ENCODE peak calls at places on chromosomes 3 and 15, in seven cellular contexts. Z is HL-60; J is left ventricle myocardium inferior; O is CD8-positive, alpha-beta memory T cell; T is heart left ventricle; Q is pancreas; L is cardiac muscle cell. F is an unnamed sample. For H3K27me3, the result is how much of the 10 kb centered on the place peaks cover.

GRCh38 chr15:27817258-27817657 is 281.9 kb downstream of the OCA2 start:
- DNase-seq in Z (no peak), J (no peak), O (no peak), T (no peak), Q (no peak), L (no peak), F (no peak)

GRCh38 chr15:88388702-88389101 is 78.5 kb downstream of the MRPL46 start:
- DNase-seq in Z (no peak), J (no peak), O (no peak), T (no peak), Q (no peak), L (no peak), F (no peak)

GRCh38 chr3:126654571-126655393 is at the start of gene TXNRD3:
- DNase-seq in Z (no peak), J (peak), O (peak), T (peak), Q (peak), L (peak), F (peak)

GRCh38 chr15:90086868-90087268 is 15.4 kb downstream of the IDH2 start:
- DNase-seq in Z (no peak), J (no peak), O (no peak), T (no peak), Q (no peak), L (no peak), F (no peak)

GRCh38 chr15:100918690-100919480 is at the start of gene LRRK1:
- DNase-seq in Z (no peak), J (peak), O (peak), T (peak), Q (peak), L (peak), F (peak)

GRCh38 chr3:53375019-53375418 is 27.7 kb upstream of the DCP1A start:
- DNase-seq in Z (peak), J (peak), O (no peak), T (peak), Q (peak), L (peak), F (peak)

GRCh38 chr3:193997228-193998192 is 138.4 kb upstream of the HES1 start:
- DNase-seq in Z (no peak), J (peak), O (no peak), T (peak), Q (no peak), L (peak), F (peak)

GRCh38 chr3:50268703-50269451 is at the start of gene SEMA3B:
- DNase-seq in Z (no peak), J (peak), O (no peak), T (peak), Q (peak), L (no peak), F (peak)

GRCh38 chr3:125602752-125603649 is 7.7 kb upstream of the OSBPL11 start:
- DNase-seq in Z (no peak), J (no peak), O (no peak), T (no peak), Q (no peak), L (peak), F (no peak)

GRCh38 chr3:78606756-78607155 is 1161.0 kb downstream of the ROBO1 start:
- DNase-seq in Z (no peak), J (no peak), O (no peak), T (no peak), Q (no peak), L (no peak), F (no peak)

GRCh38 chr3:190877925-190878324 is 15.4 kb upstream of the GMNC start:
- DNase-seq in Z (no peak), J (no peak), O (no peak), T (no peak), Q (no peak), L (no peak), F (no peak)

GRCh38 chr3:33826688-33827087 is 28.3 kb downstream of the PDCD6IP start:
- DNase-seq in Z (no peak), J (no peak), O (no peak), T (no peak), Q (no peak), L (no peak), F (no peak)

GRCh38 chr15:64842986-64843561 is 1.4 kb downstream of the PLEKHO2 start:
- DNase-seq in Z (peak), J (peak), O (no peak), T (peak), Q (no peak), L (no peak), F (no peak)

GRCh38 chr3:194738254-194739093 is 52.8 kb downstream of the FAM43A start:
- DNase-seq in Z (no peak), J (peak), O (no peak), T (peak), Q (peak), L (no peak), F (no peak)

GRCh38 chr15:24746094-24746493 is 70.5 kb downstream of the NPAP1 start:
- DNase-seq in Z (no peak), J (no peak), O (no peak), T (no peak), Q (no peak), L (no peak), F (no peak)

GRCh38 chr3:108124337-108125150 is 33.7 kb upstream of the CD47 start:
- DNase-seq in Z (peak), J (no peak), O (peak), T (no peak), Q (no peak), L (no peak), F (peak)

GRCh38 chr15:25469377-25469776 is 30.6 kb upstream of the UBE3A start:
- DNase-seq in Z (no peak), J (no peak), O (no peak), T (peak), Q (no peak), L (no peak), F (no peak)

GRCh38 chr3:117719316-117719926 is 1009.8 kb downstream of the TUSC7 start:
- DNase-seq in Z (no peak), J (no peak), O (no peak), T (no peak), Q (no peak), L (peak), F (peak)

GRCh38 chr3:112167758-112168157 is 34.7 kb upstream of the GCSAM start:
- DNase-seq in Z (no peak), J (no peak), O (no peak), T (no peak), Q (no peak), L (no peak), F (no peak)

GRCh38 chr3:116112686-116113085 is 332.6 kb downstream of the LSAMP start:
- DNase-seq in Z (no peak), J (no peak), O (no peak), T (no peak), Q (no peak), L (no peak), F (no peak)

DNA sequence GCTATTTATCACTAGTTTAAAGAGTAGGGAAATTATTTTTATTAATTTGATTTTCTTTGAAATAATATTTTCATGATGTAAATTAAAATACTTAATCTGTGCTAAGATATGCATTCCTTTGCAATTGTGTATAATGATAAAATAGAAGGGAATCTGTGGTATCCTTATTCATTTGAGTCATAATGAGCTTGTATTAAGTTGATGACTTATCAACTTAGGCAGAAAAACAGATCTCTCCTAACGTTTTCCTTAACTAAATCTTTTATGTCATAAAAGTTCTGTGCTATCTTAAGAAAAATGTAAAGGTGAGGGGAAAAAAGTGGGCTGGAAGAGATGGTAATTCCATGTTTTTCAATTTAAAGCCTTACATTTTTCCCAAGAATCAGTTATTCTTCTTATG is 1.9 kb downstream of the FGF7 start:
- DNase-seq in Z (no peak), J (no peak), O (no peak), T (no peak), Q (no peak), L (no peak), F (no peak)
- H3K4me3 ChIP-seq in Z (no peak), J (peak), O (no peak), T (peak), Q (no peak), L (peak), F (no peak)

DNA sequence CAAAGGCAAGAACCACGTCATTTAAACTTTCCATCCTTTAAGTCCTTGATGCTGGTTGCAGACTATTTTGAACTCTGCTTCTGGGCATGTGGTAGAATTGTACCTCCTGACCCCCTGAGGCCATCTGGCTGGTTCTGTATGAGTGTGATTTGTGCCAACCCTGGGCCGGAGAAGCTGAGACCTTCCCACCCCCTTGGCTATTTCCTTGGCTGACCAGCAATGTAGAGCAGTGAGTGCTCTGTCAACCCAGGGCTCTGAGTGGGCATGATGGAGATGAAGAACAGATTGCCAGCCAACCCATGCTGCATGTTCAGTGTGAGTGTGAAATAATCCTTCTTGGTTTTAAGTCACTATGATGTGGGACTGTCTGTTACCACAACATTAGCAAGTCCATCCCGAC is 82.1 kb upstream of the RASGRP1 start:
- DNase-seq in Z (no peak), J (no peak), O (no peak), T (no peak), Q (no peak), L (no peak), F (no peak)
- H3K27me3 ChIP-seq in Z (under half), J (under half), O (under half), T (under half), Q (under half), L (under half), F (under half)

DNA sequence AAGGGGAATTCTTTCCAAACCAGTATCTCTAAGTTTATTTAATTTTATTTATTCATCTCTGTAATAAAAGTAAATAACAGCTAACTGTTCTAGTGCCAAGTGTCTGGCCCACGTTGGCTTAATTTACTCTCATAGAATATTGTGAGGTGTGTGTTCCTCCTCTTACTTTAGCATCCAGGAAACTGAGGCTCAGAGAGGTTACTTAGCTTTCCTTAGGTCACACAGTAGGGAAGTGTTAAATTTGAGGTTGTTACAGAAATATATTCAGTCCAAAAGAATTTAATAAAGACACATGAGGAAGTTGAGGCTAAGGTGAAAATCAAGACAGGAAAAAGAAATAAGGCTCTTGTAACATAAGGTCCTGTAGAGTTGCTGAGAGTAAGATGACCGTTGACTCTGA is 84.4 kb upstream of the MRPS22 start:
- DNase-seq in Z (no peak), J (no peak), O (no peak), T (no peak), Q (no peak), L (no peak), F (no peak)
- H3K27ac ChIP-seq in Z (no peak), J (no peak), O (no peak), T (no peak), Q (no peak), L (no peak), F (no peak)

GRCh38 chr3:13018561-13019242 is 54.5 kb downstream of the IQSEC1 start:
- DNase-seq in Z (no peak), J (no peak), O (no peak), T (no peak), Q (no peak), L (no peak), F (no peak)

GRCh38 chr3:13020159-13020558 is 53.1 kb downstream of the IQSEC1 start:
- DNase-seq in Z (no peak), J (no peak), O (no peak), T (no peak), Q (no peak), L (no peak), F (no peak)

GRCh38 chr3:13021141-13021933 is 51.9 kb downstream of the IQSEC1 start:
- DNase-seq in Z (no peak), J (peak), O (no peak), T (peak), Q (peak), L (no peak), F (peak)

GRCh38 chr3:13019243-13019701 is 54.0 kb downstream of the IQSEC1 start:
- DNase-seq in Z (no peak), J (no peak), O (no peak), T (peak), Q (no peak), L (peak), F (no peak)

DNA sequence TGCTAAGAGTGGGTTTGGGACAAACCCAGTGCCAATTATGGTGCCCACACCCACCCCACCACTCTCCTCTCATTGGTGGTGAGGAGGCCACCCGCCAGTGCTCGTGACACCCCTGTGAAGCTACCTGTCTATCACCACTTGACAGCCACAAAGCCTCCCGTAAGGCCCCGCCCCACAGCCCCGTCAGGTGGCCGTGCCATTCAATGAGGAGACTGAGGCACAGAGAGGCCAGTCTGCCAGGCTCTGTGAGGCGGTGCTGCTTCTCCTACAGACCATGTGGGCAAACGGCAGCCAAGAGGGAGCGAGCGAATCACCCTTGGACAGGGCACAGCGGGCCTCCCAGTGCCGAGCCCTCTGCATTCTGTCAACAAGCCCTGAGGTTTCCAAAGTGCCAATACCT is 53.5 kb downstream of the IQSEC1 start:
- DNase-seq in Z (no peak), J (no peak), O (no peak), T (no peak), Q (no peak), L (no peak), F (no peak)
- H3K4me3 ChIP-seq in Z (no peak), J (peak), O (no peak), T (peak), Q (no peak), L (no peak), F (no peak)

GRCh38 chr3:143122089-143122430 is 2.5 kb downstream of the CHST2 start:
- DNase-seq in Z (no peak), J (no peak), O (no peak), T (peak), Q (no peak), L (no peak), F (no peak)
- H3K27me3 ChIP-seq in Z (half or more), J (half or more), O (under half), T (under half), Q (under half), L (under half), F (under half)

GRCh38 chr15:68820589-68821189 is at the start of gene ANP32A:
- DNase-seq in Z (peak), J (peak), O (peak), T (peak), Q (peak), L (peak), F (peak)

GRCh38 chr15:68821190-68821897 is 649 bp upstream of the ANP32A start:
- DNase-seq in Z (no peak), J (no peak), O (peak), T (no peak), Q (no peak), L (no peak), F (no peak)

GRCh38 chr15:68823561-68823960 is 2.9 kb upstream of the ANP32A start:
- DNase-seq in Z (no peak), J (no peak), O (no peak), T (no peak), Q (no peak), L (no peak), F (no peak)

GRCh38 chr15:68822818-68823217 is 2.1 kb upstream of the ANP32A start:
- DNase-seq in Z (no peak), J (no peak), O (no peak), T (no peak), Q (no peak), L (no peak), F (no peak)

GRCh38 chr15:68821898-68822380 is 1.2 kb upstream of the ANP32A start:
- DNase-seq in Z (no peak), J (no peak), O (peak), T (no peak), Q (no peak), L (peak), F (peak)
- H3K27ac ChIP-seq in Z (peak), J (peak), O (peak), T (peak), Q (peak), L (peak), F (peak)